ENCODE peak calls at places on chromosomes 7 and 10, in four cellular contexts. B, M, N and S are unnamed samples.

GRCh38 chr10:59944339-59944935 is 38.1 kb upstream of the CCDC6 start:
- DNase-seq in B (no peak), M (no peak), N (no peak), S (no peak)

GRCh38 chr10:119421887-119422684 is 120.4 kb downstream of the RGS10 start:
- DNase-seq in B (no peak), M (no peak), N (peak; percentile 91), S (no peak)

GRCh38 chr10:10911471-10911921 is 106.2 kb upstream of the CELF2 start:
- DNase-seq in B (no peak), M (no peak), N (no peak), S (peak; percentile 13)

GRCh38 chr10:86711957-86712708 is 43.8 kb downstream of the LDB3 start:
- DNase-seq in B (no peak), M (no peak), N (peak; percentile 88), S (peak; percentile 52)

GRCh38 chr10:128995676-128996075 is 471.4 kb upstream of the MGMT start:
- DNase-seq in B (no peak), M (no peak), N (no peak), S (no peak)

GRCh38 chr10:109762556-109762955 is 160.8 kb downstream of the XPNPEP1 start:
- DNase-seq in B (no peak), M (no peak), N (no peak), S (no peak)

GRCh38 chr7:102996957-102997356 is 77.6 kb downstream of the FBXL13 start:
- DNase-seq in B (no peak), M (no peak), N (no peak), S (no peak)

GRCh38 chr10:13349776-13350274 is 1.7 kb upstream of the SEPHS1 start:
- DNase-seq in B (no peak), M (peak; percentile 36), N (peak; percentile 39), S (peak; percentile 86)

GRCh38 chr10:4130685-4131084 is 345.7 kb upstream of the KLF6 start:
- DNase-seq in B (no peak), M (no peak), N (no peak), S (no peak)

GRCh38 chr10:110138197-110138812 is 69.1 kb upstream of the MXI1 start:
- DNase-seq in B (peak; percentile 65), M (no peak), N (peak; percentile 50), S (no peak)

GRCh38 chr7:132097550-132098134 is 478.6 kb downstream of the PLXNA4 start:
- DNase-seq in B (no peak), M (no peak), N (no peak), S (no peak)

GRCh38 chr10:46523119-46523880 is 33.2 kb downstream of the GPRIN2 start:
- DNase-seq in B (no peak), M (no peak), N (peak; percentile 48), S (peak; percentile 12)

GRCh38 chr10:110207805-110208613 is 604 bp downstream of the MXI1 start:
- DNase-seq in B (no peak), M (peak; percentile 42), N (peak; percentile 66), S (peak; percentile 61)

GRCh38 chr10:28130267-28130666 is 131.4 kb upstream of the ODAD2 start:
- DNase-seq in B (no peak), M (no peak), N (no peak), S (no peak)

GRCh38 chr10:87585565-87586514 is 73.8 kb upstream of the PAPSS2 start:
- DNase-seq in B (peak; percentile 50), M (no peak), N (no peak), S (no peak)

GRCh38 chr7:42207420-42207819 is 29.6 kb downstream of the GLI3 start:
- DNase-seq in B (no peak), M (no peak), N (no peak), S (no peak)

GRCh38 chr7:69169356-69169755 is 428.9 kb upstream of the AUTS2 start:
- DNase-seq in B (no peak), M (no peak), N (no peak), S (no peak)

GRCh38 chr7:98836811-98837631 is 32.8 kb downstream of the TMEM130 start:
- DNase-seq in B (peak; percentile 21), M (peak; percentile 74), N (peak; percentile 81), S (peak; percentile 90)

GRCh38 chr7:1959305-1959704 is 273.4 kb downstream of the MAD1L1 start:
- DNase-seq in B (no peak), M (no peak), N (no peak), S (no peak)
- TF ChIP-seq FOXJ3 in B (no peak), M (no peak), N (no peak), S (no peak)

DNA sequence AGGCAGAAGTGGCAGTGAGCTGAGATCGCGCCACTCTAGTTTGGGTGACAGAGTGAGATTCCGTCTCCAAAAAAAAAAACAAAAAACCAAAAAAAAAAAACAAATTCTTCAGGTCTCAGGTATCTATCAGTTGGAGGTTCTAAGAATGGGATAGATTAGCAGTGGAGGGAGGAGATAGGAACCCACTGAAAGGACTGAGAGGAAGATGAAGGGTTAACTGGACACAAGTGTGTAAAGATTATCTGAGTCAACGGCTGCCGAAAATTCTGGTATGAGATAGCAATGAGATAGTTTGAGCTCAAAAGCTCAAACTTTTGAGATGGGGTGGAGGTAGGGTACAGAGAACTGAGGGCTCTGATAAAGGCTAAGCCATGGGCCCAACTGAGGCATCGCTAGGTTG is 12.8 kb downstream of the ZNF467 start:
- DNase-seq in B (no peak), M (peak; percentile 33), N (no peak), S (no peak)
- TF ChIP-seq FOXJ3 in B (no peak), M (no peak), N (no peak), S (no peak)

DNA sequence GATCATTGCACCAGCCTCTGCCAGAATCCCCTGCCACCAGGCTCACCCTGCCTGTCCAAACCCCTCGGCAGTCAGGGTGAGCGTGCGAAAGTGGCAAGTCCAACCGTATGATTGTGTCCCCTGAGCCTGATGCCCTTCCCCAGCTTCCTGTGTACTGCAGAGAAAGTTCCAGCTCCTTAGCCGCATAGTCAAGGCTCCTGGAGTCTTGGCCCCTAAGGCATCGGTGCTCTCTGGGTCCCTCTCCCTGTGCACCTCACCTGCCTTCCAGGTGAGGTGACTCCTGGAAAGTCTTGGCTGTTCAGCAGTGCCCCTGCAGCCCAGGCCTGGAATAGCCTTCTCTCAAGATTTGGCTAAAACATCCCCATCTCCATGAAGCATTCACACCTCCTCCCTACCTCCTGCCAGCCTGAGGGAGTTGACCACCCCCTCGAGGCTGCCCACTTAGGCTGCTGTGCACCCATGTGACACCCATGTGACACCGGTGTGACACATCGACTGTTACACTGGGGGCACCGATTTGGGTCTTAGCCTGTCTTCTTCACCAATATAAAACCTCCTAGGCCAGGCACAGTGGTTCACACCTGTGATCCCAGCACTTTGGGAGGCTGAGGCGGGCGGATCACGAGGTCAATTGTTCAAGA is 56.2 kb upstream of the ELN start:
- DNase-seq in B (no peak), M (no peak), N (peak; percentile 60), S (peak; percentile 76)
- TF ChIP-seq FOXJ3 in B (no peak), M (no peak), N (no peak), S (no peak)

GRCh38 chr7:142356166-142356565 is 98.3 kb upstream of the PRSS58 start:
- DNase-seq in B (no peak), M (no peak), N (no peak), S (no peak)
- TF ChIP-seq FOXJ3 in B (no peak), M (no peak), N (no peak), S (no peak)

GRCh38 chr7:2819954-2820397 is 24.1 kb downstream of the GNA12 start:
- DNase-seq in B (no peak), M (no peak), N (no peak), S (no peak)

GRCh38 chr7:2821161-2821841 is 22.8 kb downstream of the GNA12 start:
- DNase-seq in B (no peak), M (no peak), N (peak; percentile 65), S (no peak)

GRCh38 chr7:2821842-2822507 is 22.1 kb downstream of the GNA12 start:
- DNase-seq in B (no peak), M (no peak), N (no peak), S (no peak)

GRCh38 chr7:2819161-2819953 is 24.8 kb downstream of the GNA12 start:
- DNase-seq in B (no peak), M (no peak), N (no peak), S (no peak)

GRCh38 chr7:2820508-2820934 is 23.6 kb downstream of the GNA12 start:
- DNase-seq in B (peak; percentile 89), M (no peak), N (no peak), S (no peak)
- TF ChIP-seq FOXJ3 in B (no peak), M (no peak), N (no peak), S (no peak)

GRCh38 chr7:10662982-10663884 is 310.4 kb upstream of the PHF14 start:
- DNase-seq in B (no peak), M (no peak), N (no peak), S (no peak)
- TF ChIP-seq FOXJ3 in B (no peak), M (no peak), N (no peak), S (no peak)

GRCh38 chr7:81769891-81770818 is at the start of gene HGF:
- DNase-seq in B (no peak), M (no peak), N (peak; percentile 36), S (peak; percentile 23)
- TF ChIP-seq FOXJ3 in B (no peak), M (no peak), N (no peak), S (no peak)

GRCh38 chr10:92421550-92421949 is 130.6 kb downstream of the MARCHF5 start:
- DNase-seq in B (no peak), M (no peak), N (no peak), S (no peak)
- TF ChIP-seq FOXJ3 in B (no peak), M (no peak), N (no peak), S (no peak)